ENCODE peak calls at places on chromosomes 1 and 21, in four cellular contexts. S is pons, X is sciatic nerve, A is GM13977. Q is an unnamed sample.

GRCh38 chr1:203813581-203814341 is 18.3 kb downstream of the ZBED6 start:
- DNase-seq in S (no peak), X (no peak), A (no peak), Q (no peak)

GRCh38 chr1:8373547-8374270 is 55.8 kb downstream of the SLC45A1 start:
- DNase-seq in S (peak), X (no peak), A (no peak), Q (no peak)

GRCh38 chr21:46141767-46142580 is 13.4 kb downstream of the FTCD start:
- DNase-seq in S (no peak), X (no peak), A (no peak), Q (no peak)

GRCh38 chr21:39852021-39852721 is 15.1 kb upstream of the PCP4 start:
- DNase-seq in S (no peak), X (no peak), A (no peak), Q (no peak)

GRCh38 chr1:181021811-181022434 is 747 bp downstream of the STX6 start:
- DNase-seq in S (peak), X (peak), A (peak), Q (peak)

GRCh38 chr1:16085521-16085920 is 12.1 kb upstream of the FAM131C start:
- DNase-seq in S (no peak), X (no peak), A (no peak), Q (no peak)

GRCh38 chr1:110976089-110976488 is 12.4 kb upstream of the LRIF1 start:
- DNase-seq in S (no peak), X (no peak), A (no peak), Q (no peak)

GRCh38 chr1:201429771-201430501 is 8.4 kb upstream of the TNNI1 start:
- DNase-seq in S (no peak), X (no peak), A (no peak), Q (no peak)

GRCh38 chr1:162498442-162498785 is 796 bp downstream of the UHMK1 start:
- DNase-seq in S (peak), X (no peak), A (peak), Q (no peak)

GRCh38 chr1:221234821-221235220 is 355.6 kb downstream of the HLX start:
- DNase-seq in S (no peak), X (no peak), A (no peak), Q (no peak)

GRCh38 chr1:27142464-27142863 is 12.5 kb downstream of the SLC9A1 start:
- DNase-seq in S (no peak), X (no peak), A (no peak), Q (no peak)

GRCh38 chr1:15786581-15786980 is 20.9 kb downstream of the UQCRHL start:
- DNase-seq in S (no peak), X (no peak), A (no peak), Q (no peak)

GRCh38 chr1:42851420-42851819 is 5.0 kb downstream of the ZNF691 start:
- DNase-seq in S (no peak), X (no peak), A (no peak), Q (no peak)

GRCh38 chr1:147496571-147496970 is 44.7 kb upstream of the BCL9 start:
- DNase-seq in S (no peak), X (peak), A (no peak), Q (no peak)

GRCh38 chr1:114715952-114716303 is 643 bp downstream of the NRAS start:
- DNase-seq in S (no peak), X (no peak), A (no peak), Q (no peak)

GRCh38 chr21:17343055-17343454 is 169.8 kb upstream of the CXADR start:
- DNase-seq in S (no peak), X (no peak), A (no peak), Q (no peak)

GRCh38 chr1:12654004-12654567 is 10.2 kb downstream of the AADACL4 start:
- DNase-seq in S (no peak), X (no peak), A (no peak), Q (no peak)

GRCh38 chr1:68321084-68321685 is 88.9 kb upstream of the WLS start:
- DNase-seq in S (peak), X (peak), A (no peak), Q (no peak)

GRCh38 chr1:180269848-180270766 is 40.0 kb downstream of the LHX4 start:
- DNase-seq in S (no peak), X (no peak), A (no peak), Q (no peak)

GRCh38 chr21:38272215-38272614 is 15.4 kb downstream of the KCNJ15 start:
- DNase-seq in S (no peak), X (no peak), A (no peak), Q (no peak)

Q was measured in T-helper 1 cell.